ENCODE peak calls at places on chromosomes 5 and 9, in six cellular contexts. Z is NCI-H460; O is astrocyte; Y is NAMALWA; C is activated CD4-positive, CD25-positive, alpha-beta regulatory T cell; N is lower leg skin. D is an unnamed sample.

GRCh38 chr9:89807101-89807395 is 202.2 kb downstream of the GADD45G start:
- DNase-seq in Z (no peak), O (no peak), Y (no peak), C (no peak), N (peak), D (no peak)

GRCh38 chr5:54944364-54944763 is 41.0 kb downstream of the ESM1 start:
- DNase-seq in Z (peak), O (peak), Y (peak), C (peak), N (no peak), D (peak)

GRCh38 chr9:81417299-81417675 is 272.1 kb downstream of the TLE1 start:
- DNase-seq in Z (no peak), O (no peak), Y (no peak), C (no peak), N (no peak), D (no peak)

GRCh38 chr5:62645223-62645622 is 66.6 kb downstream of the LRRC70 start:
- DNase-seq in Z (no peak), O (no peak), Y (no peak), C (no peak), N (no peak), D (no peak)

GRCh38 chr5:83470920-83471404 is 582 bp upstream of the VCAN start:
- DNase-seq in Z (no peak), O (no peak), Y (no peak), C (no peak), N (no peak), D (no peak)

GRCh38 chr9:89743216-89743575 is 138.4 kb downstream of the GADD45G start:
- DNase-seq in Z (no peak), O (no peak), Y (peak), C (no peak), N (no peak), D (no peak)

GRCh38 chr9:136572003-136572595 is 26.3 kb upstream of the NOTCH1 start:
- DNase-seq in Z (no peak), O (peak), Y (no peak), C (no peak), N (no peak), D (peak)

GRCh38 chr9:29799227-29799626 is 2225.9 kb upstream of the C9orf72 start:
- DNase-seq in Z (no peak), O (no peak), Y (no peak), C (no peak), N (no peak), D (no peak)

GRCh38 chr5:133714161-133714915 is 102.0 kb upstream of the FSTL4 start:
- DNase-seq in Z (no peak), O (peak), Y (no peak), C (no peak), N (peak), D (peak)

GRCh38 chr9:16030513-16031185 is 477.8 kb downstream of the CCDC171 start:
- DNase-seq in Z (no peak), O (peak), Y (no peak), C (no peak), N (no peak), D (peak)

GRCh38 chr5:103938151-103938671 is 375.6 kb upstream of the NUDT12 start:
- DNase-seq in Z (no peak), O (no peak), Y (no peak), C (no peak), N (no peak), D (peak)

GRCh38 chr9:86079421-86080111 is 19.8 kb downstream of the GOLM1 start:
- DNase-seq in Z (no peak), O (peak), Y (no peak), C (no peak), N (no peak), D (no peak)

GRCh38 chr5:170860818-170861217 is 1.0 kb upstream of the RANBP17 start:
- DNase-seq in Z (no peak), O (no peak), Y (no peak), C (no peak), N (no peak), D (no peak)